ENCODE peak calls at places on chromosomes 5 and 9, in five cellular contexts. M, Z, J, W and P are unnamed samples. For H3K36me3, the result is how much of the 10 kb centered on the place peaks cover.

GRCh38 chr9:136685792-136686533 is 1.3 kb downstream of the AGPAT2 start:
- DNase-seq in W (no peak), J (no peak), M (peak), Z (no peak), P (no peak)

GRCh38 chr9:976805-977360 is 428 bp downstream of the DMRT3 start:
- DNase-seq in W (no peak), J (no peak), M (no peak), Z (peak), P (no peak)

GRCh38 chr9:95722141-95722540 is 153.3 kb upstream of the ERCC6L2 start:
- DNase-seq in M (no peak), W (no peak), Z (no peak), J (no peak), P (no peak)

GRCh38 chr5:20832204-20833080 is 844.4 kb upstream of the CDH18 start:
- DNase-seq in Z (no peak), J (no peak), M (no peak), W (no peak), P (no peak)

GRCh38 chr9:71352837-71353236 is 231.4 kb upstream of the TRPM3 start:
- DNase-seq in J (no peak), Z (no peak), M (no peak), W (no peak), P (no peak)

GRCh38 chr5:118405650-118406061 is 582.7 kb downstream of the DTWD2 start:
- DNase-seq in W (no peak), Z (no peak), J (no peak), M (peak), P (no peak)

GRCh38 chr9:70389642-70390266 is 24.7 kb downstream of the KLF9 start:
- DNase-seq in J (peak), M (no peak), Z (peak), W (no peak), P (no peak)

GRCh38 chr9:98318041-98318790 is 62.8 kb upstream of the TBC1D2 start:
- DNase-seq in Z (no peak), W (no peak), M (no peak), J (no peak), P (no peak)

GRCh38 chr9:87882627-87883026 is at the start of gene SPATA31E1:
- DNase-seq in Z (no peak), W (no peak), M (no peak), J (no peak), P (no peak)

GRCh38 chr5:138696501-138696900 is 56.7 kb upstream of the CTNNA1 start:
- DNase-seq in J (no peak), Z (peak), M (no peak), W (no peak), P (no peak)

DNA sequence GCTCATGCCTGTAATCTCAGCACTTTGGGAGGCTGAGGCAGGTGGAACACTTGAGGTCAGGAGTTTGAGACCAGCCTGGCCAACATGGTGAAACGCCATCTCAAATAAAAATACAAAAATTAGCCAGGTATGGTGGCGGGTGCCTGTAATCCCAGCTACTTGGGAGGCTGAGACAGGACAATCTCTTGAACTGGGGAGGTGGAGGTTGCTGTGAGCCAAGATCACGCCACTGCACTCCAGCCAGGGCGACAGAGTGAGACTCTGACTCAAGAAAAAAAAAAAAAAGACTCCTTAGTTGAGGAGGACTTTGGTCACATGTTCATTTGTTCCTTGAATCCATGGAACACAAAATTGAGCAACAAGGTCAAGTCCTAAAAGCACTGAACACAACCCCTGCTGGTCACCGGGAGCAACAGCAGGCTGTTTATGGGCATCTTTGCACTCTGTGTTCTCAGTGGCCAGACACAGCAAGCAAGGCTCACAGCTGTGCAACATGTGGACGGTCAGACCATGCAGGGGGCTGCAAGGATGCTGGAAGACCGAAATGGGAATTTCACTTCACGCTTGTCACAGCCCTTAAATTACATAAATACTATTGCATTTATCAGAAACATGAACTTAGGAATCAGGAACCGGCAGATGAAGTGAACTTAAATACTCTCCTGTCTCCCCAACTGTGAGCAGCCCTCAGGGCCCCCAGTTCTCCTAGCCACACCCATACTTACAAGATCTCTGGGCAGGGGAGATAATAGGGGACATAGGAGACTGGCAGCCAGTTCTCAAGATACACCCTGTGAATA is 2.8 kb downstream of the GBGT1 start:
- DNase-seq in M (peak), W (peak), Z (peak), J (peak), P (peak)
- TF ChIP-seq CTCF in M (peak), W (peak), Z (peak), J (peak), P (peak)

DNA sequence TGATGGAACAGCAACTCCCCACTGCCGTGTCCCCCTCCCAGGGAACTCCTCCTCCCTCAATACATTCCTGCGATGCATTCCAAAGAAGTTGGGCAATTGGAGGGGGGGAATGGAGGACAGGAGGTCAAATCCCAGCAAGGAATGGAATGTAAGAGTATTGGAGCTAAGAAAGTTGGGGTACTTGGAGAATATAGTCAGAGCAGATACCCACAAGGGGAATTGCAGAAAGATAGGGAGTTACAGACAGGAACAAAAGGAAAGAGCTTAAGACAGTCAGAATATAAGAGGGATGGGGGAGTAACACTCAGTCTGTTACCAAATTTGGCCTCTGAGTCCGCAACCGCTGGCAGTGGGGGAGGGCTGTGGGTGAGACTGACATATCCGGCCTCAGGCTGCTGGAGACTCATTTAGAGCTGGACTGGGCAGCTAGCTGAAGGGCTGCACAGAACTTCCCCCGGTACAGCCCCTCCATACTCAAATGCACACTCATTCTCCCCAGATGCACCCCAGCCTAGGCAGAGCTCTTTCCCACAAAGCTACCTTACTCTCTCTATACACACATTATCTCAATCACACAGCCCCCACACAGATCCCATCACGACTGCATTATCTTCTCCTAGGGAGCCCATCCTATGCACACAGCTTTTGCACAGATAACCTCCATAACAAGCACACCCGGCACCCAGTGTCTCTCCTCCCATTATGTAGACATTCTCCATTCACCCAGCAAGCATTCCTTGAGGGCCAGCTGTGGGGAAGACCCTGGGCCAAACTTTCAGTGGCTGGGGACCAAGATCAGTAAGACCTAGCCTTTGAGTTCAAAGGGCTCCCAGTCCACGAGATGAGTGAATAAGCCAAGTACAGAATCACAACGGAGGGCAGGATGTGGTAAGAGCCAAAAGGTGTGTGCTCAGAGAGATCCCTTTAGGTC is 3.7 kb downstream of the TLN1 start:
- DNase-seq in M (peak), W (peak), J (peak), Z (peak), P (no peak)
- H3K4me3 ChIP-seq in M (peak), W (peak), J (peak), Z (peak), P (peak)

DNA sequence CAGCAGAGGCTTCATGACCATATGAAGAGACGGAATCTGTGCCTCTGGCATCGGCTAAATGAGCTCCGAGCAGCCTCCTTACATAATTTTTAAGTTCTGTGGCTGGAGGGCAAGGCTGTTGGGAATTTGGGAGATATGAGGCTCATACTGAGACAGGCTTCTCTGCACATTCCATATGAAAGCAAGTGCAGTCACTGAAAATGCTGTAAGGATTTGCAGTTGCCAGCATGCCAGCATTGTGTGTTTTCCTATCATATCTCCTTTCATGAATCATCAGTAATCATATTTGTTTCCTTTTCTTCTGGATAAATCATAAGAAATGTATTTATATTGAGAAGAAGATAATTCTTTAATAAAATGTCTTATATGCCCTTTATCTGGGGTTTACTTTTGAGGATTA is 775.4 kb downstream of the SEMA5A start:
- DNase-seq in W (no peak), Z (peak), J (no peak), M (no peak), P (no peak)
- H3K36me3 ChIP-seq in W (under half), Z (under half), J (under half), M (under half), P (under half)

GRCh38 chr5:162842725-162843124 is 594.7 kb upstream of the CCNG1 start:
- DNase-seq in Z (no peak), J (no peak), W (no peak), M (no peak), P (no peak)

DNA sequence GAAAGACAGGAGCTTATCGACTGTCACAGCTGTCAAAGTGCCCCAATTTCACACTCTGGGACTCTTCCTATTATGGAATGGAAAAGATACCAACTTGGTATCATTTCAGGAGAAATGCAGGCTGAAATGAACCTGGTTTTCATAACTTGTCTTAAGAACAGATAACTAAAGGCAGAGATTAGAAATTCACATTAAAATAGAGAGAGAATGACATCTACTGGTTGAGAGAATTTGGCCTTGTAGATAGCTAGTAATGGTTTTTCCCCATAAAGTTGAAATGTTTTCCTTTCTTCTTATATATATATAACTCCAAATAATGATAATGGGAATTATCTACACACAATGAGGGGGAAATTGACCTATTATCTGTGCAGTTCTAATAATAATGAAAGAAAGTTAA is 600.2 kb upstream of the CCNG1 start:
- DNase-seq in Z (no peak), J (no peak), M (no peak), W (no peak), P (no peak)
- TF ChIP-seq CTCF in Z (no peak), J (no peak), M (no peak), W (no peak), P (no peak)

GRCh38 chr9:79609468-79610018 is 37.8 kb downstream of the TLE4 start:
- DNase-seq in M (no peak), J (no peak), W (no peak), Z (no peak), P (no peak)

GRCh38 chr9:79613145-79613544 is 41.4 kb downstream of the TLE4 start:
- DNase-seq in W (no peak), Z (no peak), J (no peak), M (no peak), P (no peak)

GRCh38 chr9:79610019-79610760 is 38.4 kb downstream of the TLE4 start:
- DNase-seq in Z (no peak), M (no peak), W (no peak), J (no peak), P (no peak)

GRCh38 chr9:79615038-79615437 is 43.3 kb downstream of the TLE4 start:
- DNase-seq in W (no peak), J (no peak), M (no peak), Z (no peak), P (no peak)

DNA sequence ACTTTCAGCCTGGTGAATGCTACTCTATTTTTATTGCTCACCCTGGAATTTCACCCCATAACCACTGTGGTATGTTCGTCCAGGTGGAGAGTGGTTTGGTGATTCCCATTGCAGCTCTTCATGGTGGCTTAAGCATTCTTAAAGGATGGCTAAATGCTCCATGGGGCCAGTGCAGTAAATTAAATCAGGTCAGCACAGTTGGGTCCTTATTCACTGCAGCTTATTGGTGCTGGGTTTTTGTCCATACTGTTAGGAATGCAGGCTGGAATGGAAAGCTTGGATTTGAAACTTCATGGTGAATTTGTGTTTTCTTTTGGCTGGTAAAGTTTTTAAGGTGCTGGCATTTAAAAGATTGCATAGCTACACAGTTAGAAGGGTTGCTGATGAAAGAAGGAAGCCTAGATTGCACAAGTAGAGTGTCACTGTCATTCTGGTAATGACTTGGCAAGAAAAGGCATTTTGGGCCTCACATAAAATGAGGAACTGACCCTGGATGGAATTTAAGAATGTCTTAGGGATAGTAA is 39.4 kb downstream of the TLE4 start:
- DNase-seq in Z (peak), J (no peak), M (no peak), W (no peak), P (no peak)
- H3K4me3 ChIP-seq in Z (no peak), J (no peak), M (no peak), W (no peak), P (no peak)

GRCh38 chr5:157558681-157559080 is 16.9 kb downstream of the ADAM19 start:
- DNase-seq in W (no peak), M (no peak), J (no peak), Z (peak), P (no peak)

GRCh38 chr5:157560560-157560959 is 15.0 kb downstream of the ADAM19 start:
- DNase-seq in J (no peak), M (no peak), Z (no peak), W (no peak), P (no peak)

GRCh38 chr5:157561105-157561504 is 14.5 kb downstream of the ADAM19 start:
- DNase-seq in Z (no peak), J (no peak), M (no peak), W (no peak), P (no peak)

GRCh38 chr5:157558089-157558595 is 17.4 kb downstream of the ADAM19 start:
- DNase-seq in J (no peak), Z (peak), M (no peak), W (no peak), P (no peak)

GRCh38 chr5:157559301-157559700 is 16.3 kb downstream of the ADAM19 start:
- DNase-seq in Z (peak), J (no peak), W (no peak), M (no peak), P (no peak)
- H3K36me3 ChIP-seq in Z (half or more), J (under half), W (under half), M (under half), P (under half)

DNA sequence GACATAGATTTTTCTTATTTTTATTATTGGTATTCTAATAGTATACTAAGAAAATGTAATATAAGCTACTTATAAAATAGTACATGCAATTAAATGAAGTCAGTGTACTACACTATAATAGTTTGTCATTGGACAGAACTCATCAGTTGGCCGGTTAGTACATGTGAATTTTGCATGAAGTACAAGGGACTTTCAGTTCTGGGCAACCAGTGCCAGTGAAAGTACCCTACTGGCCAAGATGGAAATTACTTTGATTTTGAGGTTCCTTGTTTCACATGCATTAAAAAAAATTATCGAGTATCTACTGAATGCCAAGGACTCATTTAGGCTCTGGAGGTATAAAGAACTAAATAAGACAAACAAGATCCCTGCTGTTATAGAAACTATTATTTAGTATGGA is 213.4 kb upstream of the ELL2 start:
- DNase-seq in W (no peak), M (no peak), J (no peak), Z (peak), P (no peak)
- TF ChIP-seq CTCF in W (peak), M (no peak), J (peak), Z (peak), P (peak)

GRCh38 chr5:78819707-78820106 is 165.4 kb downstream of the ARSB start:
- DNase-seq in J (no peak), Z (no peak), W (no peak), M (no peak), P (no peak)

GRCh38 chr5:78819166-78819565 is 165.9 kb downstream of the ARSB start:
- DNase-seq in M (no peak), Z (no peak), W (no peak), J (no peak), P (no peak)

GRCh38 chr5:78823196-78823595 is 161.9 kb downstream of the ARSB start:
- DNase-seq in Z (no peak), J (no peak), W (no peak), M (no peak), P (no peak)

GRCh38 chr5:78824826-78825225 is 160.3 kb downstream of the ARSB start:
- DNase-seq in W (no peak), Z (no peak), J (no peak), M (no peak), P (no peak)

DNA sequence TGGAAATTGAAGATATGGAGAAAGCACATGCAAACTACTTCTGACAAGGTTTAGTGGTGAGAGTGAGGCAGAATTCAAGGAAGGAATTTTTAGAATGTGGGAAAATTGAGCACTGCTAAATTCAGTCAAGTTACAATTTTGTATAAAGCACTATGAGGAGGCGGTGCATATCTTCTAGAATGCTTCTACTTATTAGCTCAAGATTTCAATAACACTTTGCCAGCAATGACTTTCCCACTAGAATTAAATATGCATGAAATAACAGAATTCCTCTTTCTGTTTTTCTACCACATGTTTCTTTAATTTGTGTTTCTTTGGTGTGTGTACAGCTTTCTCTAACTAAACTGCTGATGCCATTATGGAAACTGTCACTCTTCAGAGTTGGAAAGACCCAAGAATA is 163.6 kb downstream of the ARSB start:
- DNase-seq in W (no peak), J (no peak), Z (no peak), M (no peak), P (no peak)
- H3K4me3 ChIP-seq in W (no peak), J (no peak), Z (no peak), M (no peak), P (no peak)

DNA sequence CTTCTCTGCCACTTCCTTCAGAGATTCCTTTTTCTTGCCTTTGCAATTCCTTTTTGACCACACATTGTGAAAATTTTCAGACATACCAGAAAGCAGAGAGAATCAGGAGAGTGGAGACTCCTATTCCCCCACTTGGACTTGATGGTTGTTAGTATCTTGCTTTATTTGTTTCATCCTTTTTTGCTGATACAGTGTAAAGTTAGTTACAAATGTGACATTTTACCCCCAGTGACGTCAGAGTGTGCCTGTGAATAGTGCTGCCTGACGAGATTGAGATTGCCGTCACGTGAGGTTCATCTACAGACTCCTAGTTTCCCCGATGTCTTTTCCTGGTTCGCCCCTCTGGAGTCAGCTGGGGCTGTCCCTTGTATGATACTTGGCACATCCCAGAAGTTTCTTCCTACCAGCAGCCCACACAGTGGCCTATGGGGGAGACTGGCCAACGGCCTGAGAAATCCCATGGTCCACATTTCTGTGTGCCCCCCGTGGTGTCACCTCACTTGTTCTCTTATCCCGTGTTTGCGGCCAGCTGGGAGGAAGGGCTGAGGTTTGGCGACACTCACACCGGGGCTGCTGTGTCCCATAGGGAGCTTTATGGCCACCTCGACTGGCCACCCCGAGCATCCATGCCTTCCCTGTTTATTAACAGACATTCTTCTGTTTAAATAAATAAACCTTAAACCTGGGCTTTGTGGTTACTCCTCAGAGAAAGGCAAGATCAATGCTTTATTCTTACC is 48.2 kb upstream of the CACNA1B start:
- DNase-seq in W (no peak), J (no peak), M (no peak), Z (no peak), P (no peak)
- H3K36me3 ChIP-seq in W (half or more), J (under half), M (half or more), Z (under half), P (under half)

GRCh38 chr5:34736445-34737119 is 80.5 kb downstream of the RAI14 start:
- DNase-seq in W (no peak), M (no peak), Z (no peak), J (no peak), P (no peak)
- TF ChIP-seq CTCF in W (no peak), M (no peak), Z (no peak), J (no peak), P (no peak)